ENCODE peak calls at places on chromosomes 11 and 22, in seven cellular contexts. E is cardiac muscle cell, D is tibial artery, A is A673, Z is SK-N-SH, F is endodermal cell, S is uterus. T is an unnamed sample.
A peak's percentile ranks its signal among the peaks of the same experiment; 100 is the strongest.

GRCh38 chr11:34570584-34570983 is 50.3 kb upstream of the EHF start:
- DNase-seq in D (no peak), E (no peak), F (no peak), Z (peak; percentile 27), A (no peak), S (no peak), T (no peak)

GRCh38 chr11:90134420-90135003 is at the start of gene NAALAD2:
- DNase-seq in E (peak; percentile 83), A (peak; percentile 70), S (peak; percentile 35), D (peak; percentile 69), Z (peak; percentile 77), F (peak; percentile 86), T (peak; percentile 68)

GRCh38 chr22:38707346-38707745 is 1.6 kb downstream of the GTPBP1 start:
- DNase-seq in S (no peak), Z (no peak), F (no peak), E (no peak), D (no peak), A (no peak), T (no peak)

GRCh38 chr11:86477495-86478155 is 102.9 kb downstream of the CCDC81 start:
- DNase-seq in S (peak; percentile 42), E (no peak), D (no peak), Z (no peak), F (no peak), A (no peak), T (no peak)

GRCh38 chr11:116984186-116984585 is 114.0 kb downstream of the SIK3 start:
- DNase-seq in F (no peak), Z (no peak), A (no peak), E (no peak), S (no peak), D (no peak), T (no peak)

GRCh38 chr22:43905681-43906080 is 13.9 kb upstream of the PNPLA5 start:
- DNase-seq in F (no peak), D (no peak), A (no peak), E (no peak), S (no peak), Z (no peak), T (no peak)

GRCh38 chr22:43014062-43014875 is 680 bp downstream of the PACSIN2 start:
- DNase-seq in Z (peak; percentile 54), F (peak; percentile 83), E (peak; percentile 53), D (peak; percentile 74), S (peak; percentile 35), A (peak; percentile 47), T (no peak)

GRCh38 chr11:41222236-41222635 is 237.2 kb downstream of the LRRC4C start:
- DNase-seq in A (no peak), E (no peak), Z (no peak), D (no peak), F (no peak), S (no peak), T (no peak)

GRCh38 chr11:111922803-111923202 is 4.1 kb downstream of the C11orf52 start:
- DNase-seq in S (peak; percentile 91), A (peak; percentile 82), E (no peak), D (no peak), Z (no peak), F (no peak), T (no peak)

GRCh38 chr22:40406063-40406890 is 35.9 kb downstream of the SGSM3 start:
- DNase-seq in E (no peak), S (no peak), D (no peak), F (no peak), Z (no peak), A (no peak), T (no peak)

GRCh38 chr11:19670030-19670761 is 42.4 kb upstream of the NAV2 start:
- DNase-seq in E (no peak), Z (no peak), D (no peak), A (peak; percentile 9), S (peak; percentile 38), F (peak; percentile 95), T (peak; percentile 68)

GRCh38 chr11:93529707-93530467 is 13.3 kb downstream of the SMCO4 start:
- DNase-seq in Z (no peak), A (no peak), S (no peak), E (no peak), D (no peak), F (no peak), T (no peak)

GRCh38 chr11:122778148-122778547 is 60.2 kb upstream of the CRTAM start:
- DNase-seq in A (no peak), E (no peak), Z (no peak), S (no peak), D (no peak), F (no peak), T (no peak)

GRCh38 chr11:17250561-17251350 is 25.8 kb upstream of the NUCB2 start:
- DNase-seq in E (no peak), D (no peak), Z (no peak), A (no peak), F (no peak), S (no peak), T (no peak)

GRCh38 chr22:37310815-37311595 is 28.7 kb downstream of the CYTH4 start:
- DNase-seq in D (no peak), F (no peak), E (no peak), S (no peak), A (no peak), Z (no peak), T (no peak)

GRCh38 chr22:23970201-23970641 is 3.5 kb downstream of the DDTL start:
- DNase-seq in A (no peak), D (no peak), E (no peak), S (no peak), F (peak; percentile 37), Z (no peak), T (no peak)

GRCh38 chr11:125692887-125693286 is 12.2 kb upstream of the ACRV1 start:
- DNase-seq in S (no peak), A (no peak), F (no peak), D (no peak), E (no peak), Z (no peak), T (no peak)

GRCh38 chr11:7910389-7910788 is 20.7 kb downstream of the OR10A6 start:
- DNase-seq in A (no peak), Z (no peak), S (no peak), E (no peak), D (no peak), F (no peak), T (no peak)

GRCh38 chr11:128824199-128825049 is 42.7 kb downstream of the KCNJ1 start:
- DNase-seq in A (no peak), D (no peak), S (no peak), F (no peak), Z (no peak), E (no peak), T (no peak)

GRCh38 chr11:110367571-110367970 is 62.2 kb upstream of the FDX1 start:
- DNase-seq in F (no peak), A (no peak), S (no peak), Z (no peak), E (no peak), D (no peak), T (no peak)

GRCh38 chr11:27611946-27612455 is 88.3 kb downstream of the BDNF start:
- DNase-seq in E (no peak), D (no peak), Z (no peak), S (no peak), A (no peak), F (no peak), T (no peak)

GRCh38 chr11:19234428-19234827 is 6.3 kb downstream of the E2F8 start:
- DNase-seq in Z (no peak), S (no peak), A (no peak), D (no peak), E (no peak), F (no peak), T (no peak)

GRCh38 chr11:130979386-130979972 is 63.2 kb upstream of the SNX19 start:
- DNase-seq in D (no peak), Z (peak; percentile 8), S (no peak), F (no peak), A (peak; percentile 47), E (peak; percentile 38), T (no peak)

GRCh38 chr11:68413591-68413999 is 47.0 kb upstream of the PPP6R3 start:
- DNase-seq in Z (no peak), S (no peak), F (no peak), A (no peak), E (no peak), D (no peak), T (no peak)

GRCh38 chr11:73029408-73029807 is 112.7 kb downstream of the FCHSD2 start:
- DNase-seq in S (no peak), A (no peak), E (no peak), Z (peak; percentile 78), F (no peak), D (no peak), T (no peak)
- H3K4me3 ChIP-seq in S (no peak overlapping the region), A (no peak overlapping the region), E (no peak overlapping the region), Z (no peak overlapping the region), F (no peak overlapping the region), D (no peak overlapping the region), T (no peak overlapping the region)

GRCh38 chr11:1419811-1420210 is 30.1 kb downstream of the BRSK2 start:
- DNase-seq in F (no peak), D (no peak), A (no peak), S (no peak), Z (no peak), E (no peak), T (peak; percentile 86)
- H3K4me3 ChIP-seq in F (no peak overlapping the region), D (no peak overlapping the region), A (no peak overlapping the region), S (no peak overlapping the region), Z (no peak overlapping the region), E (no peak overlapping the region), T (no peak overlapping the region)

GRCh38 chr22:33577862-33578411 is 342.3 kb downstream of the LARGE1 start:
- DNase-seq in E (peak; percentile 9), Z (peak; percentile 37), F (no peak), D (no peak), A (no peak), S (no peak), T (no peak)

GRCh38 chr22:33584152-33584551 is 336.1 kb downstream of the LARGE1 start:
- DNase-seq in D (no peak), Z (no peak), E (no peak), S (no peak), F (no peak), A (no peak), T (no peak)

GRCh38 chr22:33578752-33579151 is 341.5 kb downstream of the LARGE1 start:
- DNase-seq in F (no peak), A (no peak), Z (no peak), S (no peak), D (no peak), E (no peak), T (no peak)

GRCh38 chr22:33579448-33580093 is 340.7 kb downstream of the LARGE1 start:
- DNase-seq in A (peak; percentile 30), Z (peak; percentile 67), F (peak; percentile 94), E (peak; percentile 78), D (no peak), S (peak; percentile 36), T (peak; percentile 44)

GRCh38 chr22:33582822-33583400 is 337.4 kb downstream of the LARGE1 start:
- DNase-seq in A (no peak), D (no peak), E (no peak), S (no peak), F (no peak), Z (no peak), T (no peak)
- H3K4me3 ChIP-seq in A (no peak overlapping the region), D (no peak overlapping the region), E (no peak overlapping the region), S (no peak overlapping the region), F (no peak overlapping the region), Z (no peak overlapping the region), T (no peak overlapping the region)

DNA sequence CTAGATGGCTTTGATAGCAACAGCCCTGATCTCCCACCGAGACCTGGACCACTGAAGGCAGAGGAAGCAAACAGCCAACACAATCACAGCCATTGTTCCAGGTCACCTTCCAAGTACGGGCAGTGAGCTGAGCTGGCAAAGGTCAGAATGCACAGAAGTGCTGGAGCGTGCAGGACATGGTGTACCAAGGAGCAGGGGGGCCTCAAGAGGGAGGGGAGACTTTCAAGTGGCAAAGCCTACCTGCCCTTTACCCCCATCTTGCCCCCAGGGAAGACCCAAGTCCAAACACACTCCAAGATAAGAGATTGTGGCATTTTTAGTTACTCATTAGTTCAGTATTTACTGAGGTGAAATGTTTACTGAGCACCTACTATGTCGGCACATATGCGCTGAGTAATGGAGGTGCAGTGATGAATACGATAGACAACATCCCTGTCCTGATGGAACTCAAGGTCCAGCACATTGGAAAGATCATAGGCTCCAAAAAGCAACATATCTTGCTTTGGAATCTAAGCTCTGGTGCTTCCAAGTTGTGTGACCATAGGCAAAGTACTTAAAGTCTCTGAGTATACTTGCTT is 26.0 kb upstream of the TTC12 start:
- DNase-seq in F (no peak), A (no peak), S (no peak), Z (no peak), D (peak; percentile 48), E (no peak), T (no peak)
- H3K4me3 ChIP-seq in F (no peak overlapping the region), A (no peak overlapping the region), S (no peak overlapping the region), Z (no peak overlapping the region), D (no peak overlapping the region), E (no peak overlapping the region), T (no peak overlapping the region)

T was measured in dorsolateral prefrontal cortex.